ENCODE peak calls at places on chromosome 7, in eight cellular contexts. Z is GOT3; L is ELF-1; P is cerebellum; O is activated T-helper 9 cell treated with anti-CD3 and anti-CD28 coated beads, Interleukin-2, amount 50 U/mL, for 16 hours; G is H4; E is GM04504; K is stimulated activated CD8-positive, alpha-beta memory T cell treated with anti-CD3 and anti-CD28 coated beads, Interleukin-4, amount 100 ng/mL, for 24 hours. B is an unnamed sample.

GRCh38 chr7:112067205-112067604 is 139.0 kb downstream of the DOCK4 start:
- DNase-seq in Z (no peak), L (no peak), P (no peak), O (no peak), G (no peak), E (no peak), K (no peak), B (no peak)

GRCh38 chr7:100166317-100166940 is 2.0 kb downstream of the GAL3ST4 start:
- DNase-seq in Z (no peak), L (no peak), P (no peak), O (no peak), G (no peak), E (no peak), K (no peak), B (no peak)

GRCh38 chr7:158458716-158459282 is 128.8 kb downstream of the PTPRN2 start:
- DNase-seq in Z (no peak), L (no peak), P (no peak), O (no peak), G (no peak), E (no peak), K (no peak), B (no peak)

GRCh38 chr7:129664029-129665012 is 52.8 kb downstream of the NRF1 start:
- DNase-seq in Z (no peak), L (no peak), P (peak), O (no peak), G (peak), E (peak), K (no peak), B (peak)

GRCh38 chr7:108045154-108045553 is 42.2 kb upstream of the LAMB1 start:
- DNase-seq in Z (no peak), L (no peak), P (no peak), O (no peak), G (no peak), E (peak), K (no peak), B (peak)

GRCh38 chr7:129163875-129164544 is 19.5 kb downstream of the TSPAN33 start:
- DNase-seq in Z (no peak), L (no peak), P (peak), O (no peak), G (peak), E (peak), K (no peak), B (peak)

GRCh38 chr7:33411000-33411399 is 281.6 kb downstream of the BBS9 start:
- DNase-seq in Z (no peak), L (no peak), P (no peak), O (no peak), G (no peak), E (no peak), K (no peak), B (no peak)

GRCh38 chr7:100367676-100368613 is 5.3 kb upstream of the PILRA start:
- DNase-seq in Z (no peak), L (no peak), P (peak), O (no peak), G (no peak), E (no peak), K (no peak), B (no peak)

GRCh38 chr7:85750454-85750949 is 563.6 kb upstream of the SEMA3D start:
- DNase-seq in Z (no peak), L (peak), P (no peak), O (no peak), G (peak), E (peak), K (no peak), B (peak)

GRCh38 chr7:2713370-2713769 is 25.4 kb downstream of the AMZ1 start:
- DNase-seq in Z (no peak), L (peak), P (no peak), O (no peak), G (no peak), E (no peak), K (no peak), B (no peak)

GRCh38 chr7:2959828-2960599 is 83.7 kb downstream of the CARD11 start:
- DNase-seq in Z (no peak), L (no peak), P (no peak), O (no peak), G (no peak), E (no peak), K (no peak), B (no peak)

GRCh38 chr7:47422631-47423030 is 159.3 kb downstream of the TNS3 start:
- DNase-seq in Z (no peak), L (no peak), P (no peak), O (no peak), G (no peak), E (no peak), K (no peak), B (no peak)

GRCh38 chr7:27933691-27934565 is 194.0 kb downstream of the TAX1BP1 start:
- DNase-seq in Z (no peak), L (no peak), P (peak), O (no peak), G (peak), E (peak), K (no peak), B (no peak)

GRCh38 chr7:83130623-83131545 is 31.8 kb downstream of the PCLO start:
- DNase-seq in Z (no peak), L (no peak), P (peak), O (no peak), G (no peak), E (no peak), K (no peak), B (no peak)

GRCh38 chr7:95917622-95918021 is 145.3 kb downstream of the DYNC1I1 start:
- DNase-seq in Z (no peak), L (no peak), P (no peak), O (no peak), G (no peak), E (no peak), K (no peak), B (no peak)

GRCh38 chr7:110418651-110419270 is 672.2 kb upstream of the LRRN3 start:
- DNase-seq in Z (no peak), L (no peak), P (no peak), O (no peak), G (no peak), E (no peak), K (no peak), B (no peak)